ENCODE peak calls at places on chromosomes 2 and 18, in six cellular contexts. One of them, this sample, is unnamed.

GRCh38 chr2:12856934-12857660 is 140.4 kb downstream of the TRIB2 start:
- DNase-seq in iris pigment epithelial cell: peak; percentile 87
- DNase-seq in NCI-H510A treated with DMSO at 0.1 percent for 48 hours: no peak
- DNase-seq in left cardiac atrium: no peak
- DNase-seq in HEK293T: no peak
- DNase-seq in NCI-H1417 treated with DMSO at 0.1 percent for 48 hours: no peak
- DNase-seq in this sample: no peak

GRCh38 chr2:38565333-38565732 is 37.4 kb downstream of the HNRNPLL start:
- DNase-seq in iris pigment epithelial cell: no peak
- DNase-seq in NCI-H510A treated with DMSO at 0.1 percent for 48 hours: no peak
- DNase-seq in left cardiac atrium: no peak
- DNase-seq in HEK293T: no peak
- DNase-seq in NCI-H1417 treated with DMSO at 0.1 percent for 48 hours: no peak
- DNase-seq in this sample: no peak

GRCh38 chr2:224162122-224162521 is 123.0 kb upstream of the SERPINE2 start:
- DNase-seq in iris pigment epithelial cell: peak; percentile 63
- DNase-seq in NCI-H510A treated with DMSO at 0.1 percent for 48 hours: no peak
- DNase-seq in left cardiac atrium: no peak
- DNase-seq in HEK293T: no peak
- DNase-seq in NCI-H1417 treated with DMSO at 0.1 percent for 48 hours: no peak
- DNase-seq in this sample: no peak

GRCh38 chr2:181116251-181116650 is 135.8 kb downstream of the UBE2E3 start:
- DNase-seq in iris pigment epithelial cell: no peak
- DNase-seq in NCI-H510A treated with DMSO at 0.1 percent for 48 hours: no peak
- DNase-seq in left cardiac atrium: no peak
- DNase-seq in HEK293T: no peak
- DNase-seq in NCI-H1417 treated with DMSO at 0.1 percent for 48 hours: no peak
- DNase-seq in this sample: no peak

GRCh38 chr2:218877891-218878290 is 2.8 kb upstream of the WNT10A start:
- DNase-seq in iris pigment epithelial cell: no peak
- DNase-seq in NCI-H510A treated with DMSO at 0.1 percent for 48 hours: no peak
- DNase-seq in left cardiac atrium: no peak
- DNase-seq in HEK293T: no peak
- DNase-seq in NCI-H1417 treated with DMSO at 0.1 percent for 48 hours: no peak
- DNase-seq in this sample: no peak

GRCh38 chr2:201973316-201973715 is 60.3 kb upstream of the FZD7 start:
- DNase-seq in iris pigment epithelial cell: no peak
- DNase-seq in NCI-H510A treated with DMSO at 0.1 percent for 48 hours: no peak
- DNase-seq in left cardiac atrium: no peak
- DNase-seq in HEK293T: no peak
- DNase-seq in NCI-H1417 treated with DMSO at 0.1 percent for 48 hours: no peak
- DNase-seq in this sample: no peak

GRCh38 chr2:182067393-182067792 is 81.7 kb downstream of the PPP1R1C start:
- DNase-seq in iris pigment epithelial cell: no peak
- DNase-seq in NCI-H510A treated with DMSO at 0.1 percent for 48 hours: no peak
- DNase-seq in left cardiac atrium: no peak
- DNase-seq in HEK293T: no peak
- DNase-seq in NCI-H1417 treated with DMSO at 0.1 percent for 48 hours: no peak
- DNase-seq in this sample: no peak

GRCh38 chr2:216119144-216119543 is 10.0 kb downstream of the XRCC5 start:
- DNase-seq in iris pigment epithelial cell: no peak
- DNase-seq in NCI-H510A treated with DMSO at 0.1 percent for 48 hours: no peak
- DNase-seq in left cardiac atrium: no peak
- DNase-seq in HEK293T: no peak
- DNase-seq in NCI-H1417 treated with DMSO at 0.1 percent for 48 hours: no peak
- DNase-seq in this sample: no peak

GRCh38 chr2:75237296-75237695 is 38.0 kb upstream of the TACR1 start:
- DNase-seq in iris pigment epithelial cell: no peak
- DNase-seq in NCI-H510A treated with DMSO at 0.1 percent for 48 hours: no peak
- DNase-seq in left cardiac atrium: no peak
- DNase-seq in HEK293T: no peak
- DNase-seq in NCI-H1417 treated with DMSO at 0.1 percent for 48 hours: no peak
- DNase-seq in this sample: no peak

GRCh38 chr18:33231474-33232317 is 208.8 kb downstream of the CCDC178 start:
- DNase-seq in iris pigment epithelial cell: peak; percentile 56
- DNase-seq in NCI-H510A treated with DMSO at 0.1 percent for 48 hours: peak; percentile 98
- DNase-seq in left cardiac atrium: peak; percentile 68
- DNase-seq in HEK293T: peak; percentile 85
- DNase-seq in NCI-H1417 treated with DMSO at 0.1 percent for 48 hours: peak; percentile 58
- DNase-seq in this sample: peak; percentile 91

GRCh38 chr2:47043142-47043890 is 111.8 kb downstream of the STPG4 start:
- DNase-seq in iris pigment epithelial cell: peak; percentile 94
- DNase-seq in NCI-H510A treated with DMSO at 0.1 percent for 48 hours: no peak
- DNase-seq in left cardiac atrium: peak; percentile 48
- DNase-seq in HEK293T: no peak
- DNase-seq in NCI-H1417 treated with DMSO at 0.1 percent for 48 hours: no peak
- DNase-seq in this sample: peak; percentile 78

GRCh38 chr2:29841386-29842004 is 79.9 kb downstream of the ALK start:
- DNase-seq in iris pigment epithelial cell: peak; percentile 26
- DNase-seq in NCI-H510A treated with DMSO at 0.1 percent for 48 hours: peak; percentile 33
- DNase-seq in left cardiac atrium: no peak
- DNase-seq in HEK293T: peak; percentile 52
- DNase-seq in NCI-H1417 treated with DMSO at 0.1 percent for 48 hours: peak; percentile 59
- DNase-seq in this sample: peak; percentile 48

GRCh38 chr2:124836415-124836814 is 811.3 kb downstream of the CNTNAP5 start:
- DNase-seq in iris pigment epithelial cell: no peak
- DNase-seq in NCI-H510A treated with DMSO at 0.1 percent for 48 hours: no peak
- DNase-seq in left cardiac atrium: no peak
- DNase-seq in HEK293T: no peak
- DNase-seq in NCI-H1417 treated with DMSO at 0.1 percent for 48 hours: no peak
- DNase-seq in this sample: no peak

GRCh38 chr2:232142049-232142448 is 180.5 kb downstream of the DIS3L2 start:
- DNase-seq in iris pigment epithelial cell: peak; percentile 20
- DNase-seq in NCI-H510A treated with DMSO at 0.1 percent for 48 hours: peak; percentile 35
- DNase-seq in left cardiac atrium: peak; percentile 25
- DNase-seq in HEK293T: peak; percentile 47
- DNase-seq in NCI-H1417 treated with DMSO at 0.1 percent for 48 hours: no peak
- DNase-seq in this sample: peak; percentile 44

GRCh38 chr2:151111599-151112278 is 149.9 kb downstream of the RBM43 start:
- DNase-seq in iris pigment epithelial cell: peak; percentile 90
- DNase-seq in NCI-H510A treated with DMSO at 0.1 percent for 48 hours: no peak
- DNase-seq in left cardiac atrium: no peak
- DNase-seq in HEK293T: no peak
- DNase-seq in NCI-H1417 treated with DMSO at 0.1 percent for 48 hours: no peak
- DNase-seq in this sample: peak; percentile 8

GRCh38 chr2:174176898-174177297 is 71.4 kb downstream of the OLA1 start:
- DNase-seq in iris pigment epithelial cell: peak; percentile 44
- DNase-seq in NCI-H510A treated with DMSO at 0.1 percent for 48 hours: no peak
- DNase-seq in left cardiac atrium: no peak
- DNase-seq in HEK293T: no peak
- DNase-seq in NCI-H1417 treated with DMSO at 0.1 percent for 48 hours: no peak
- DNase-seq in this sample: peak; percentile 23

GRCh38 chr2:58186501-58186900 is 54.6 kb downstream of the FANCL start:
- DNase-seq in iris pigment epithelial cell: no peak
- DNase-seq in NCI-H510A treated with DMSO at 0.1 percent for 48 hours: no peak
- DNase-seq in left cardiac atrium: no peak
- DNase-seq in HEK293T: no peak
- DNase-seq in NCI-H1417 treated with DMSO at 0.1 percent for 48 hours: no peak
- DNase-seq in this sample: no peak

GRCh38 chr2:209901187-209901586 is 101.3 kb upstream of the RPE start:
- DNase-seq in iris pigment epithelial cell: no peak
- DNase-seq in NCI-H510A treated with DMSO at 0.1 percent for 48 hours: no peak
- DNase-seq in left cardiac atrium: no peak
- DNase-seq in HEK293T: no peak
- DNase-seq in NCI-H1417 treated with DMSO at 0.1 percent for 48 hours: no peak
- DNase-seq in this sample: no peak

GRCh38 chr2:177165731-177166711 is 46.6 kb upstream of the HNRNPA3 start:
- DNase-seq in iris pigment epithelial cell: peak; percentile 59
- DNase-seq in NCI-H510A treated with DMSO at 0.1 percent for 48 hours: no peak
- DNase-seq in left cardiac atrium: no peak
- DNase-seq in HEK293T: no peak
- DNase-seq in NCI-H1417 treated with DMSO at 0.1 percent for 48 hours: peak; percentile 16
- DNase-seq in this sample: peak; percentile 45

GRCh38 chr2:238963164-238963969 is 115.5 kb downstream of the TWIST2 start:
- DNase-seq in iris pigment epithelial cell: peak; percentile 37
- DNase-seq in NCI-H510A treated with DMSO at 0.1 percent for 48 hours: no peak
- DNase-seq in left cardiac atrium: no peak
- DNase-seq in HEK293T: no peak
- DNase-seq in NCI-H1417 treated with DMSO at 0.1 percent for 48 hours: no peak
- DNase-seq in this sample: no peak

GRCh38 chr2:44004735-44005602 is 9.2 kb upstream of the LRPPRC start:
- DNase-seq in iris pigment epithelial cell: peak; percentile 44
- DNase-seq in NCI-H510A treated with DMSO at 0.1 percent for 48 hours: no peak
- DNase-seq in left cardiac atrium: no peak
- DNase-seq in HEK293T: no peak
- DNase-seq in NCI-H1417 treated with DMSO at 0.1 percent for 48 hours: no peak
- DNase-seq in this sample: no peak